ENCODE peak calls at places on chromosomes 7 and 10, in seven cellular contexts. One of them, this sample, is unnamed.
A peak's percentile ranks its signal among the peaks of the same experiment; 100 is the strongest.

GRCh38 chr7:27576360-27576944 is 86.2 kb downstream of the HIBADH start:
- DNase-seq in spleen: no peak
- DNase-seq in adrenal gland: no peak
- DNase-seq in hepatocyte: peak; percentile 70
- DNase-seq in bronchial epithelial cell: peak; percentile 54
- DNase-seq in AG09319: no peak
- DNase-seq in CD14-positive monocyte: no peak
- DNase-seq in this sample: peak; percentile 57

GRCh38 chr7:158631574-158632195 is 44.1 kb upstream of the PTPRN2 start:
- DNase-seq in spleen: no peak
- DNase-seq in adrenal gland: no peak
- DNase-seq in hepatocyte: no peak
- DNase-seq in bronchial epithelial cell: no peak
- DNase-seq in AG09319: no peak
- DNase-seq in CD14-positive monocyte: no peak
- DNase-seq in this sample: no peak

GRCh38 chr10:30833625-30833970 is 198.1 kb downstream of the ZNF438 start:
- DNase-seq in spleen: peak; percentile 36
- DNase-seq in adrenal gland: no peak
- DNase-seq in hepatocyte: no peak
- DNase-seq in bronchial epithelial cell: no peak
- DNase-seq in AG09319: no peak
- DNase-seq in CD14-positive monocyte: no peak
- DNase-seq in this sample: no peak

GRCh38 chr10:122426834-122427233 is 27.6 kb upstream of the ARMS2 start:
- DNase-seq in spleen: no peak
- DNase-seq in adrenal gland: no peak
- DNase-seq in hepatocyte: no peak
- DNase-seq in bronchial epithelial cell: no peak
- DNase-seq in AG09319: no peak
- DNase-seq in CD14-positive monocyte: no peak
- DNase-seq in this sample: no peak

GRCh38 chr10:72038458-72039001 is 49.8 kb downstream of the SPOCK2 start:
- DNase-seq in spleen: no peak
- DNase-seq in adrenal gland: peak; percentile 81
- DNase-seq in hepatocyte: peak; percentile 54
- DNase-seq in bronchial epithelial cell: no peak
- DNase-seq in AG09319: no peak
- DNase-seq in CD14-positive monocyte: no peak
- DNase-seq in this sample: peak; percentile 44

GRCh38 chr7:106108988-106109387 is 3.1 kb downstream of the SYPL1 start:
- DNase-seq in spleen: no peak
- DNase-seq in adrenal gland: no peak
- DNase-seq in hepatocyte: no peak
- DNase-seq in bronchial epithelial cell: no peak
- DNase-seq in AG09319: no peak
- DNase-seq in CD14-positive monocyte: no peak
- DNase-seq in this sample: no peak

GRCh38 chr7:140316165-140316661 is 82.1 kb downstream of the SLC37A3 start:
- DNase-seq in spleen: no peak
- DNase-seq in adrenal gland: peak; percentile 84
- DNase-seq in hepatocyte: peak; percentile 51
- DNase-seq in bronchial epithelial cell: peak; percentile 98
- DNase-seq in AG09319: peak; percentile 31
- DNase-seq in CD14-positive monocyte: peak; percentile 96
- DNase-seq in this sample: peak; percentile 98

GRCh38 chr10:117663750-117664149 is 121.2 kb downstream of the EMX2 start:
- DNase-seq in spleen: no peak
- DNase-seq in adrenal gland: no peak
- DNase-seq in hepatocyte: peak; percentile 81
- DNase-seq in bronchial epithelial cell: peak; percentile 84
- DNase-seq in AG09319: peak; percentile 63
- DNase-seq in CD14-positive monocyte: no peak
- DNase-seq in this sample: peak; percentile 78

GRCh38 chr10:117616179-117616578 is 73.6 kb downstream of the EMX2 start:
- DNase-seq in spleen: no peak
- DNase-seq in adrenal gland: no peak
- DNase-seq in hepatocyte: no peak
- DNase-seq in bronchial epithelial cell: no peak
- DNase-seq in AG09319: no peak
- DNase-seq in CD14-positive monocyte: no peak
- DNase-seq in this sample: no peak

GRCh38 chr7:67371429-67372305 is 375.0 kb downstream of the TYW1 start:
- DNase-seq in spleen: peak; percentile 81
- DNase-seq in adrenal gland: peak; percentile 73
- DNase-seq in hepatocyte: peak; percentile 90
- DNase-seq in bronchial epithelial cell: peak; percentile 58
- DNase-seq in AG09319: peak; percentile 28
- DNase-seq in CD14-positive monocyte: no peak
- DNase-seq in this sample: peak; percentile 67

GRCh38 chr10:21002097-21002878 is 105.2 kb upstream of the NEBL start:
- DNase-seq in spleen: no peak
- DNase-seq in adrenal gland: no peak
- DNase-seq in hepatocyte: no peak
- DNase-seq in bronchial epithelial cell: peak; percentile 94
- DNase-seq in AG09319: no peak
- DNase-seq in CD14-positive monocyte: no peak
- DNase-seq in this sample: peak; percentile 67

GRCh38 chr7:50446542-50446960 is 3.6 kb downstream of the FIGNL1 start:
- DNase-seq in spleen: no peak
- DNase-seq in adrenal gland: no peak
- DNase-seq in hepatocyte: peak; percentile 34
- DNase-seq in bronchial epithelial cell: peak; percentile 99
- DNase-seq in AG09319: no peak
- DNase-seq in CD14-positive monocyte: no peak
- DNase-seq in this sample: peak; percentile 99

GRCh38 chr10:2953495-2953894 is 113.9 kb upstream of the PFKP start:
- DNase-seq in spleen: no peak
- DNase-seq in adrenal gland: no peak
- DNase-seq in hepatocyte: no peak
- DNase-seq in bronchial epithelial cell: peak; percentile 13
- DNase-seq in AG09319: no peak
- DNase-seq in CD14-positive monocyte: no peak
- DNase-seq in this sample: peak; percentile 8

GRCh38 chr10:52895066-52895465 is 122.5 kb upstream of the MBL2 start:
- DNase-seq in spleen: no peak
- DNase-seq in adrenal gland: no peak
- DNase-seq in hepatocyte: no peak
- DNase-seq in bronchial epithelial cell: no peak
- DNase-seq in AG09319: no peak
- DNase-seq in CD14-positive monocyte: no peak
- DNase-seq in this sample: no peak

GRCh38 chr7:103857435-103857834 is 132.0 kb downstream of the RELN start:
- DNase-seq in spleen: no peak
- DNase-seq in adrenal gland: no peak
- DNase-seq in hepatocyte: no peak
- DNase-seq in bronchial epithelial cell: no peak
- DNase-seq in AG09319: no peak
- DNase-seq in CD14-positive monocyte: no peak
- DNase-seq in this sample: no peak

GRCh38 chr10:72062832-72063702 is 25.3 kb downstream of the SPOCK2 start:
- DNase-seq in spleen: peak; percentile 71
- DNase-seq in adrenal gland: no peak
- DNase-seq in hepatocyte: no peak
- DNase-seq in bronchial epithelial cell: no peak
- DNase-seq in AG09319: no peak
- DNase-seq in CD14-positive monocyte: no peak
- DNase-seq in this sample: no peak

GRCh38 chr7:151251328-151251925 is 2.9 kb upstream of the SMARCD3 start:
- DNase-seq in spleen: no peak
- DNase-seq in adrenal gland: peak; percentile 61
- DNase-seq in hepatocyte: peak; percentile 64
- DNase-seq in bronchial epithelial cell: peak; percentile 8
- DNase-seq in AG09319: no peak
- DNase-seq in CD14-positive monocyte: no peak
- DNase-seq in this sample: peak; percentile 62

GRCh38 chr10:84613336-84614021 is 285.1 kb downstream of the CCSER2 start:
- DNase-seq in spleen: no peak
- DNase-seq in adrenal gland: no peak
- DNase-seq in hepatocyte: peak; percentile 78
- DNase-seq in bronchial epithelial cell: peak; percentile 77
- DNase-seq in AG09319: no peak
- DNase-seq in CD14-positive monocyte: no peak
- DNase-seq in this sample: peak; percentile 86

GRCh38 chr7:37853468-37853867 is 5.1 kb downstream of the NME8 start:
- DNase-seq in spleen: no peak
- DNase-seq in adrenal gland: no peak
- DNase-seq in hepatocyte: peak; percentile 20
- DNase-seq in bronchial epithelial cell: peak; percentile 31
- DNase-seq in AG09319: no peak
- DNase-seq in CD14-positive monocyte: no peak
- DNase-seq in this sample: peak; percentile 32

GRCh38 chr7:117067322-117067721 is 114.0 kb downstream of the ST7 start:
- DNase-seq in spleen: no peak
- DNase-seq in adrenal gland: no peak
- DNase-seq in hepatocyte: no peak
- DNase-seq in bronchial epithelial cell: no peak
- DNase-seq in AG09319: no peak
- DNase-seq in CD14-positive monocyte: no peak
- DNase-seq in this sample: no peak

GRCh38 chr7:117065585-117066150 is 112.4 kb downstream of the ST7 start:
- DNase-seq in spleen: no peak
- DNase-seq in adrenal gland: no peak
- DNase-seq in hepatocyte: no peak
- DNase-seq in bronchial epithelial cell: no peak
- DNase-seq in AG09319: no peak
- DNase-seq in CD14-positive monocyte: no peak
- DNase-seq in this sample: no peak

GRCh38 chr7:117062300-117062699 is 109.0 kb downstream of the ST7 start:
- DNase-seq in spleen: no peak
- DNase-seq in adrenal gland: no peak
- DNase-seq in hepatocyte: no peak
- DNase-seq in bronchial epithelial cell: peak; percentile 55
- DNase-seq in AG09319: no peak
- DNase-seq in CD14-positive monocyte: no peak
- DNase-seq in this sample: no peak

GRCh38 chr7:117066668-117067067 is 113.4 kb downstream of the ST7 start:
- DNase-seq in spleen: no peak
- DNase-seq in adrenal gland: no peak
- DNase-seq in hepatocyte: no peak
- DNase-seq in bronchial epithelial cell: no peak
- DNase-seq in AG09319: no peak
- DNase-seq in CD14-positive monocyte: no peak
- DNase-seq in this sample: no peak

DNA sequence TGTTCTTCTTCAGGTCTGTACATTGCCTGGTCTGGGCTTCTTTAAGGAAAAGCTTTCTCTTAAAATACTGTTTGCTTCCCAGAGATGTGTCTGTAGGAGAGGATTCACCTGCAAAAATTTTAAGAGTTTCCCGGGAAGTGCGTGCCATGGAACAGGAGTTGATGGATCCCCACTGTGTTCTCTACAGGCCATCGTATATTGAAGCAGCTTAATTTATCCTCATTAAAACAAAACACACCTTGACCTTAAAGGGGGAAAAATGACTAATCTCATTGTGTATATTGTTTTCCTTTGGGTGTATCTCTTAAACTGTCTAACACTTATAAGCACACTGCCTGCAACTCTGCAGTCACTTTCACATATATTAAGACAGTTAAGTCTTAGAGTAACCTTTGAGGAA is 111.4 kb downstream of the ST7 start:
- DNase-seq in spleen: no peak
- DNase-seq in adrenal gland: no peak
- DNase-seq in hepatocyte: no peak
- DNase-seq in bronchial epithelial cell: no peak
- DNase-seq in AG09319: no peak
- DNase-seq in CD14-positive monocyte: no peak
- DNase-seq in this sample: no peak
- TF ChIP-seq CTCF in spleen: no peak
- TF ChIP-seq CTCF in adrenal gland: no peak
- TF ChIP-seq CTCF in hepatocyte: no peak
- TF ChIP-seq CTCF in bronchial epithelial cell: no peak
- TF ChIP-seq CTCF in AG09319: no peak
- TF ChIP-seq CTCF in CD14-positive monocyte: no peak
- TF ChIP-seq CTCF in this sample: no peak

GRCh38 chr7:110090113-110090820 is 1000.7 kb upstream of the LRRN3 start:
- DNase-seq in spleen: peak; percentile 68
- DNase-seq in adrenal gland: no peak
- DNase-seq in hepatocyte: peak; percentile 38
- DNase-seq in bronchial epithelial cell: peak; percentile 51
- DNase-seq in AG09319: no peak
- DNase-seq in CD14-positive monocyte: no peak
- DNase-seq in this sample: peak; percentile 55
- TF ChIP-seq CTCF in spleen: no peak
- TF ChIP-seq CTCF in adrenal gland: peak; percentile 56
- TF ChIP-seq CTCF in hepatocyte: peak; percentile 46
- TF ChIP-seq CTCF in bronchial epithelial cell: peak; percentile 53
- TF ChIP-seq CTCF in AG09319: peak; percentile 14
- TF ChIP-seq CTCF in CD14-positive monocyte: no peak
- TF ChIP-seq CTCF in this sample: peak; percentile 64

DNA sequence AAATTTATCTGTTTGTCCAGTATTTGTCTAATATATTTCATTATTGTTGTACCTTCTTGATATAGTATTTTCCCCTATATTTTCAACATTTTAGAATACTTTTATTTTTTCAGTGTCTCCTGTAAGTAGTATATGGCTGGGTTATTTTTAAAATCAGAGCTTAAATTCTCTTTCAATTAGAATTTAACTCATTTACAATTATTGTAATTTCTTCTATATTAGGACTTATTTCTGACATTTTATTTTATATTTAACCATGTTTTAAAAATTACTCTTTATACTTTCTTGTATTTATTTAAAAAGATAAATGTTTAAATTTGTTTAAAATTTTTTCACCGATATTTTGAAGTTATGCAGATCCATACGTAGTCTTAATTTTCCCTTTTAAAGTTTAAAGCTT is 220.0 kb upstream of the NPVF start:
- DNase-seq in spleen: no peak
- DNase-seq in adrenal gland: no peak
- DNase-seq in hepatocyte: no peak
- DNase-seq in bronchial epithelial cell: no peak
- DNase-seq in AG09319: no peak
- DNase-seq in CD14-positive monocyte: no peak
- DNase-seq in this sample: no peak
- TF ChIP-seq CTCF in spleen: no peak
- TF ChIP-seq CTCF in adrenal gland: no peak
- TF ChIP-seq CTCF in hepatocyte: no peak
- TF ChIP-seq CTCF in bronchial epithelial cell: no peak
- TF ChIP-seq CTCF in AG09319: no peak
- TF ChIP-seq CTCF in CD14-positive monocyte: no peak
- TF ChIP-seq CTCF in this sample: no peak

DNA sequence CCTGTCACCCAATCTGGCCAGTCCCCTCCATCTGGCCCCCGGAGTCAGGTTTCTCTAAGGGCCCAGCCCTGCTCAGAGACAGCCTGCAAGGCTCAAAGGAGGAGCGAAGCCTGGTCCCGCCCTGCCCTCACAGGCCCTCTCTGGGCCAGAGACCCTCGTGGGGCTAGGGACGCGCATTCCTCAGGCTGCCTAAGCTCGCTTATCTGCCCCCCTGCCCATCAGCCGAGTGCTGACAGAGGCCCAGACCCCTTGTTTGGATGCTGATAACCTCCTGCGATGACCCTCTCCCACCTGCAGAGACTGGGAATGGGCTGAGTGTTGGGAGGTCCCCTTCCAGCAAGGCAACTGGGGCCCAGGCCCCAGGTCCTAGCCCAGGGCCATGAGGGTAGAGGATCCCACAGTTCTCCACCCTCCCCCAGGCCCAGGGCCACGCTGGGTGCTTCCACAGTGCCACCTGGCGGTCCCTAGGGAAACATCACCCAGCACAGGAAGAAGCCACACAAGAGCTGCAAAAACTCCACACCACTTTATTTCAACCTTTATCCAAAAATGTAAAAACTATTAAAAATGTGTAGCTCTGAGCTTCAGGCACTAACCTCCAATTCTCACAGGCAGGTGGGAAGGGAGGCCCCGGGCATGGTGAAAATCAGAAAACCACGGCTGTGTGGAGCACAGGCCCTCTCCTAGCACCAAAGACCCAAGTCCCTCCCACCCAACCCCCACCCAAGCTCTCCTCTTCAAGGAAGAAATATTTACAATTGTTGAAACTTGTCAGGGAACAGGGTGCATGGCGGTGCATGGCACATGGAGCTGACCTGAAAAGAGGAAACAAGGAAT is 2.2 kb downstream of the NPM3 start:
- DNase-seq in spleen: peak; percentile 90
- DNase-seq in adrenal gland: peak; percentile 53
- DNase-seq in hepatocyte: peak; percentile 84
- DNase-seq in bronchial epithelial cell: peak; percentile 48
- DNase-seq in AG09319: peak; percentile 12
- DNase-seq in CD14-positive monocyte: peak; percentile 60
- DNase-seq in this sample: peak; percentile 72
- TF ChIP-seq CTCF in spleen: peak; percentile 70
- TF ChIP-seq CTCF in adrenal gland: peak; percentile 82
- TF ChIP-seq CTCF in hepatocyte: peak; percentile 82
- TF ChIP-seq CTCF in bronchial epithelial cell: peak; percentile 96
- TF ChIP-seq CTCF in AG09319: peak; percentile 85
- TF ChIP-seq CTCF in CD14-positive monocyte: peak; percentile 94
- TF ChIP-seq CTCF in this sample: peak; percentile 97

This sample was measured in epithelial cell of esophagus.